ENCODE peak calls at places on chromosomes 16 and 17, in eight cellular contexts. One of them, this sample, is unnamed.

GRCh38 chr17:43418441-43419374 is 19.9 kb downstream of the ARL4D start:
- DNase-seq in upper lobe of right lung: no peak
- DNase-seq in fibroblast of lung: peak; percentile 83
- DNase-seq in psoas muscle: peak; percentile 65
- DNase-seq in tibial nerve: no peak
- DNase-seq in lung: no peak
- DNase-seq in pancreas: no peak
- DNase-seq in heart left ventricle: peak; percentile 41
- DNase-seq in this sample: no peak

GRCh38 chr17:33272438-33272837 is 20.7 kb downstream of the ASIC2 start:
- DNase-seq in heart left ventricle: no peak
- DNase-seq in tibial nerve: no peak
- DNase-seq in pancreas: no peak
- DNase-seq in upper lobe of right lung: no peak
- DNase-seq in psoas muscle: no peak
- DNase-seq in fibroblast of lung: no peak
- DNase-seq in lung: no peak
- DNase-seq in this sample: no peak

GRCh38 chr16:630024-630814 is 566 bp upstream of the WFIKKN1 start:
- DNase-seq in psoas muscle: peak; percentile 30
- DNase-seq in fibroblast of lung: no peak
- DNase-seq in heart left ventricle: no peak
- DNase-seq in pancreas: no peak
- DNase-seq in tibial nerve: no peak
- DNase-seq in lung: no peak
- DNase-seq in upper lobe of right lung: peak; percentile 66
- DNase-seq in this sample: no peak

GRCh38 chr16:74982303-74982702 is 2.6 kb downstream of the WDR59 start:
- DNase-seq in heart left ventricle: no peak
- DNase-seq in pancreas: no peak
- DNase-seq in upper lobe of right lung: no peak
- DNase-seq in fibroblast of lung: no peak
- DNase-seq in lung: no peak
- DNase-seq in tibial nerve: no peak
- DNase-seq in psoas muscle: no peak
- DNase-seq in this sample: no peak

GRCh38 chr17:10099051-10099571 is 99.3 kb downstream of the GAS7 start:
- DNase-seq in pancreas: no peak
- DNase-seq in fibroblast of lung: peak; percentile 83
- DNase-seq in psoas muscle: no peak
- DNase-seq in tibial nerve: no peak
- DNase-seq in upper lobe of right lung: no peak
- DNase-seq in lung: no peak
- DNase-seq in heart left ventricle: no peak
- DNase-seq in this sample: no peak

GRCh38 chr17:81337449-81337848 is 42.3 kb upstream of the SLC38A10 start:
- DNase-seq in pancreas: peak; percentile 85
- DNase-seq in psoas muscle: no peak
- DNase-seq in upper lobe of right lung: peak; percentile 90
- DNase-seq in lung: peak; percentile 76
- DNase-seq in tibial nerve: no peak
- DNase-seq in heart left ventricle: peak; percentile 32
- DNase-seq in fibroblast of lung: no peak
- DNase-seq in this sample: no peak

GRCh38 chr17:76075364-76076099 is 951 bp downstream of the GALR2 start:
- DNase-seq in psoas muscle: no peak
- DNase-seq in lung: no peak
- DNase-seq in upper lobe of right lung: peak; percentile 61
- DNase-seq in fibroblast of lung: no peak
- DNase-seq in heart left ventricle: no peak
- DNase-seq in pancreas: no peak
- DNase-seq in tibial nerve: no peak
- DNase-seq in this sample: peak; percentile 42

GRCh38 chr17:77498056-77498785 is 357.5 kb downstream of the SEC14L1 start:
- DNase-seq in lung: no peak
- DNase-seq in psoas muscle: no peak
- DNase-seq in pancreas: peak; percentile 34
- DNase-seq in upper lobe of right lung: peak; percentile 56
- DNase-seq in heart left ventricle: peak; percentile 18
- DNase-seq in fibroblast of lung: no peak
- DNase-seq in tibial nerve: peak; percentile 6
- DNase-seq in this sample: no peak

GRCh38 chr17:17722081-17722905 is 41.0 kb downstream of the RAI1 start:
- DNase-seq in lung: no peak
- DNase-seq in pancreas: no peak
- DNase-seq in fibroblast of lung: no peak
- DNase-seq in tibial nerve: no peak
- DNase-seq in heart left ventricle: no peak
- DNase-seq in upper lobe of right lung: no peak
- DNase-seq in psoas muscle: no peak
- DNase-seq in this sample: no peak

GRCh38 chr17:31388351-31388750 is 3.1 kb upstream of the RAB11FIP4 start:
- DNase-seq in tibial nerve: no peak
- DNase-seq in psoas muscle: no peak
- DNase-seq in upper lobe of right lung: no peak
- DNase-seq in pancreas: no peak
- DNase-seq in fibroblast of lung: no peak
- DNase-seq in lung: no peak
- DNase-seq in heart left ventricle: no peak
- DNase-seq in this sample: no peak

GRCh38 chr17:31385428-31386285 is 5.8 kb upstream of the RAB11FIP4 start:
- DNase-seq in tibial nerve: no peak
- DNase-seq in upper lobe of right lung: no peak
- DNase-seq in heart left ventricle: no peak
- DNase-seq in pancreas: no peak
- DNase-seq in fibroblast of lung: no peak
- DNase-seq in psoas muscle: no peak
- DNase-seq in lung: no peak
- DNase-seq in this sample: no peak

GRCh38 chr17:31388770-31389672 is 2.5 kb upstream of the RAB11FIP4 start:
- DNase-seq in lung: no peak
- DNase-seq in tibial nerve: no peak
- DNase-seq in upper lobe of right lung: no peak
- DNase-seq in pancreas: no peak
- DNase-seq in psoas muscle: no peak
- DNase-seq in fibroblast of lung: peak; percentile 8
- DNase-seq in heart left ventricle: no peak
- DNase-seq in this sample: peak; percentile 63

GRCh38 chr17:31386542-31387075 is 4.9 kb upstream of the RAB11FIP4 start:
- DNase-seq in psoas muscle: no peak
- DNase-seq in fibroblast of lung: no peak
- DNase-seq in heart left ventricle: no peak
- DNase-seq in pancreas: no peak
- DNase-seq in lung: no peak
- DNase-seq in upper lobe of right lung: no peak
- DNase-seq in tibial nerve: no peak
- DNase-seq in this sample: no peak

GRCh38 chr17:31387438-31387837 is 4.0 kb upstream of the RAB11FIP4 start:
- DNase-seq in tibial nerve: no peak
- DNase-seq in pancreas: no peak
- DNase-seq in psoas muscle: no peak
- DNase-seq in heart left ventricle: no peak
- DNase-seq in upper lobe of right lung: no peak
- DNase-seq in lung: no peak
- DNase-seq in fibroblast of lung: no peak
- DNase-seq in this sample: no peak
- TF ChIP-seq CTCF in tibial nerve: no peak
- TF ChIP-seq CTCF in pancreas: no peak
- TF ChIP-seq CTCF in psoas muscle: no peak
- TF ChIP-seq CTCF in heart left ventricle: no peak
- TF ChIP-seq CTCF in upper lobe of right lung: no peak
- TF ChIP-seq CTCF in lung: no peak
- TF ChIP-seq CTCF in fibroblast of lung: no peak
- TF ChIP-seq CTCF in this sample: no peak

GRCh38 chr16:30748634-30749445 is 615 bp downstream of the PHKG2 start:
- DNase-seq in upper lobe of right lung: peak; percentile 81
- DNase-seq in fibroblast of lung: peak; percentile 23
- DNase-seq in pancreas: peak; percentile 63
- DNase-seq in lung: no peak
- DNase-seq in heart left ventricle: peak; percentile 58
- DNase-seq in psoas muscle: peak; percentile 50
- DNase-seq in tibial nerve: no peak
- DNase-seq in this sample: peak; percentile 65

GRCh38 chr16:30745082-30745481 is 3.1 kb upstream of the PHKG2 start:
- DNase-seq in heart left ventricle: no peak
- DNase-seq in fibroblast of lung: no peak
- DNase-seq in lung: no peak
- DNase-seq in psoas muscle: no peak
- DNase-seq in upper lobe of right lung: no peak
- DNase-seq in pancreas: no peak
- DNase-seq in tibial nerve: no peak
- DNase-seq in this sample: no peak

GRCh38 chr16:30747331-30747730 is 894 bp upstream of the PHKG2 start:
- DNase-seq in psoas muscle: no peak
- DNase-seq in upper lobe of right lung: no peak
- DNase-seq in pancreas: no peak
- DNase-seq in heart left ventricle: no peak
- DNase-seq in lung: no peak
- DNase-seq in tibial nerve: no peak
- DNase-seq in fibroblast of lung: no peak
- DNase-seq in this sample: no peak

GRCh38 chr16:30747799-30748633 is at the start of gene PHKG2:
- DNase-seq in lung: peak; percentile 99
- DNase-seq in fibroblast of lung: peak; percentile 98
- DNase-seq in heart left ventricle: peak; percentile 100
- DNase-seq in tibial nerve: peak; percentile 99
- DNase-seq in psoas muscle: peak; percentile 100
- DNase-seq in upper lobe of right lung: peak; percentile 100
- DNase-seq in pancreas: peak; percentile 97
- DNase-seq in this sample: peak; percentile 98

DNA sequence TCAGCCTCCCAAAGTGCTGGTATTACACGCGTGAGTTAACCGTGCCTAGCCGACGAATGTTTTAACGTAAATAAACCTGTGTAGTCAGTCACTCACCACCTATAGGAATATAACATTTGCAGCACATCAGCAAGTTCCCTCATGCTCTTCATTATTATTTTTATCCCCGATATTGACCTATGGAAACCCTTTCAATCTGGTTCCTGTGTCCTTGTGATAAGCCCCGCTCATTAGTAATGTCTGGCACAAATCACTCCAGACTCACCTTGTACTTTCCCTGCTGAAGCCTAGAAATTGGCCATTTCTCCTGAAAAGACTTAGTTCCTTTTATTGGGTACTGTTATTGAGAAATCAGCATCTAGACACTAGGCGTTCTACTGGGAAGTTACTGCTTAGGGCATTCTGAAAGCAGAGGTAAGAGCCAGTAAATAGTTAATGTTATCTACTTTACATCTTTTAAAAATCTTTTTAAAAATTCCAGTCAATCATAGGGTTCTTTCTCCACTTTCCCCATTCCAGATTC is 1.5 kb upstream of the PHKG2 start:
- DNase-seq in pancreas: no peak
- DNase-seq in tibial nerve: no peak
- DNase-seq in heart left ventricle: no peak
- DNase-seq in fibroblast of lung: no peak
- DNase-seq in psoas muscle: no peak
- DNase-seq in upper lobe of right lung: no peak
- DNase-seq in lung: no peak
- DNase-seq in this sample: no peak
- H3K4me3 ChIP-seq in pancreas: no peak overlapping the region
- H3K4me3 ChIP-seq in tibial nerve: no peak overlapping the region
- H3K4me3 ChIP-seq in heart left ventricle: no peak overlapping the region
- H3K4me3 ChIP-seq in fibroblast of lung: no peak overlapping the region
- H3K4me3 ChIP-seq in psoas muscle: no peak overlapping the region
- H3K4me3 ChIP-seq in upper lobe of right lung: no peak overlapping the region
- H3K4me3 ChIP-seq in lung: no peak overlapping the region
- H3K4me3 ChIP-seq in this sample: no peak overlapping the region

GRCh38 chr16:27514806-27515205 is 34.9 kb downstream of the GTF3C1 start:
- DNase-seq in pancreas: no peak
- DNase-seq in upper lobe of right lung: no peak
- DNase-seq in lung: no peak
- DNase-seq in fibroblast of lung: peak; percentile 34
- DNase-seq in psoas muscle: no peak
- DNase-seq in tibial nerve: no peak
- DNase-seq in heart left ventricle: peak; percentile 75
- DNase-seq in this sample: no peak

GRCh38 chr16:27515874-27516353 is 33.8 kb downstream of the GTF3C1 start:
- DNase-seq in upper lobe of right lung: no peak
- DNase-seq in fibroblast of lung: no peak
- DNase-seq in psoas muscle: no peak
- DNase-seq in pancreas: no peak
- DNase-seq in tibial nerve: no peak
- DNase-seq in lung: no peak
- DNase-seq in heart left ventricle: peak; percentile 54
- DNase-seq in this sample: no peak

GRCh38 chr16:27512061-27512460 is 37.7 kb downstream of the GTF3C1 start:
- DNase-seq in upper lobe of right lung: no peak
- DNase-seq in tibial nerve: no peak
- DNase-seq in fibroblast of lung: no peak
- DNase-seq in lung: no peak
- DNase-seq in pancreas: no peak
- DNase-seq in heart left ventricle: no peak
- DNase-seq in psoas muscle: no peak
- DNase-seq in this sample: no peak

GRCh38 chr16:27518226-27518625 is 31.5 kb downstream of the GTF3C1 start:
- DNase-seq in pancreas: no peak
- DNase-seq in tibial nerve: no peak
- DNase-seq in upper lobe of right lung: no peak
- DNase-seq in heart left ventricle: no peak
- DNase-seq in fibroblast of lung: no peak
- DNase-seq in psoas muscle: no peak
- DNase-seq in lung: no peak
- DNase-seq in this sample: no peak

DNA sequence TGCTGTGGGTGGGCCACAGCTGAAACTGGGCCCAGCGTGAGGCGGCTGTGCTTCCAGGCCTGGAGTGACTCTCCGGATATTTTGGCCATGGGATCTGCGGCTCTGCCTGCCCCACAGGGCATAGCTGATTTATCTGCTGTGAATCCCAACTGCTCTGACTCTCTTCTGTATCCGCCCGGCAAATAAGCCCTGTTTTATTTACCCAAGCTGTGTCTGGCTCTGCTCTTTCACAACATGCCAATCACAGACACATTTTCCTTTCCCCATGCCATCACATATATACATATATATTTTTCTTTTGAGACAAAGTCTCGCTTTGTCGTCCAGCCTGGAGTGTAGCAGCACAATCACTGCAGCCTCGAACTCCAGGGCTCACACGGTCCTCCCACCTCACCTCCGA is 33.4 kb downstream of the GTF3C1 start:
- DNase-seq in fibroblast of lung: no peak
- DNase-seq in upper lobe of right lung: no peak
- DNase-seq in tibial nerve: no peak
- DNase-seq in heart left ventricle: no peak
- DNase-seq in lung: no peak
- DNase-seq in psoas muscle: no peak
- DNase-seq in pancreas: no peak
- DNase-seq in this sample: no peak
- H3K36me3 ChIP-seq in fibroblast of lung: peaks cover 12% of the 10 kb centered on the region
- H3K36me3 ChIP-seq in upper lobe of right lung: peaks cover 53% of the 10 kb centered on the region
- H3K36me3 ChIP-seq in tibial nerve: peaks cover 92% of the 10 kb centered on the region
- H3K36me3 ChIP-seq in heart left ventricle: peaks cover 35% of the 10 kb centered on the region
- H3K36me3 ChIP-seq in lung: peaks cover 28% of the 10 kb centered on the region
- H3K36me3 ChIP-seq in psoas muscle: no peaks in the 10 kb centered on the region
- H3K36me3 ChIP-seq in pancreas: peaks cover 4% of the 10 kb centered on the region
- H3K36me3 ChIP-seq in this sample: no peaks in the 10 kb centered on the region

DNA sequence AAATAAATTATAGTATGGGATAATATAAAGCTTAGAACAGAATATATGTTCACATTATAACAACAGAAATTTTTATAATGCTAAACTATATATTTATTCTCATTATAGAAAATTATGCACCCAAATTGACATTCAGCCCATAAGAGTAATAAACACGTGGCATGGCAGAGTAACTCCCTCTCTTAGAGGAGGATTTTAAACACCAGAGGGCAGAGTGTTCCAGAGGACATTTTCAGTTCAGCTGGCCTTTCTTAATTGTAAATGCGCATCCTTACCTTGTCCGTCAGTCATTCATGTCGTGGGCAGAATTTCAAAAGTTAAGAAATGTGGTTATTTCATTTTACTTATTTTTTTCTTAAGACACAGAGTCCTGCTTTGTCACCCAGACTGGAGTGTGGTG is 147.1 kb downstream of the TANC2 start:
- DNase-seq in upper lobe of right lung: no peak
- DNase-seq in fibroblast of lung: peak; percentile 21
- DNase-seq in pancreas: no peak
- DNase-seq in psoas muscle: no peak
- DNase-seq in heart left ventricle: no peak
- DNase-seq in lung: no peak
- DNase-seq in tibial nerve: no peak
- DNase-seq in this sample: no peak
- TF ChIP-seq CTCF in upper lobe of right lung: peak; percentile 30
- TF ChIP-seq CTCF in fibroblast of lung: peak; percentile 15
- TF ChIP-seq CTCF in pancreas: no peak
- TF ChIP-seq CTCF in psoas muscle: no peak
- TF ChIP-seq CTCF in heart left ventricle: no peak
- TF ChIP-seq CTCF in lung: no peak
- TF ChIP-seq CTCF in tibial nerve: no peak
- TF ChIP-seq CTCF in this sample: no peak